ENCODE peak calls at places on chromosomes 7 and 10, in six cellular contexts. Z, U, I, L, W and T are unnamed samples.

GRCh38 chr7:133026210-133026859 is 55.6 kb downstream of the CHCHD3 start:
- DNase-seq in Z (no peak), U (no peak), I (no peak), L (no peak), W (no peak), T (no peak)

GRCh38 chr10:129788211-129788610 is 175.9 kb downstream of the EBF3 start:
- DNase-seq in Z (no peak), U (no peak), I (no peak), L (no peak), W (no peak), T (no peak)

GRCh38 chr10:114544045-114544659 is 113.9 kb downstream of the ABLIM1 start:
- DNase-seq in Z (no peak), U (peak), I (no peak), L (peak), W (no peak), T (no peak)

GRCh38 chr10:128263891-128264688 is 137.9 kb upstream of the MKI67 start:
- DNase-seq in Z (peak), U (peak), I (no peak), L (peak), W (peak), T (peak)

GRCh38 chr10:50625663-50626062 is 1.9 kb upstream of the SGMS1 start:
- DNase-seq in Z (peak), U (no peak), I (no peak), L (no peak), W (no peak), T (no peak)

GRCh38 chr10:82942572-82943091 is 1067.6 kb downstream of the NRG3 start:
- DNase-seq in Z (no peak), U (no peak), I (no peak), L (no peak), W (no peak), T (no peak)

GRCh38 chr10:24691113-24691512 is 32.6 kb downstream of the ARHGAP21 start:
- DNase-seq in Z (no peak), U (no peak), I (no peak), L (no peak), W (no peak), T (no peak)

GRCh38 chr10:103307594-103307993 is 30.7 kb downstream of the INA start:
- DNase-seq in Z (no peak), U (no peak), I (no peak), L (no peak), W (no peak), T (no peak)

GRCh38 chr10:93471110-93471651 is 11.0 kb downstream of the MYOF start:
- DNase-seq in Z (peak), U (no peak), I (no peak), L (peak), W (no peak), T (no peak)

GRCh38 chr10:117543999-117544728 is 1.6 kb downstream of the EMX2 start:
- DNase-seq in Z (peak), U (no peak), I (no peak), L (no peak), W (peak), T (no peak)

GRCh38 chr7:101554584-101555268 is 74.4 kb downstream of the MYL10 start:
- DNase-seq in Z (no peak), U (no peak), I (no peak), L (no peak), W (no peak), T (no peak)

GRCh38 chr10:6204341-6205191 is 1.8 kb downstream of the PFKFB3 start:
- DNase-seq in Z (peak), U (no peak), I (no peak), L (no peak), W (no peak), T (no peak)

GRCh38 chr7:100493476-100494264 is 9.9 kb downstream of the NYAP1 start:
- DNase-seq in Z (peak), U (peak), I (no peak), L (peak), W (no peak), T (no peak)

GRCh38 chr7:124411796-124412195 is 353.8 kb downstream of the GPR37 start:
- DNase-seq in Z (no peak), U (no peak), I (no peak), L (no peak), W (no peak), T (no peak)

GRCh38 chr7:99137418-99138180 is 6.3 kb downstream of the SMURF1 start:
- DNase-seq in Z (peak), U (no peak), I (no peak), L (no peak), W (peak), T (no peak)

GRCh38 chr10:132631348-132631735 is 93.8 kb downstream of the INPP5A start:
- DNase-seq in Z (no peak), U (no peak), I (no peak), L (no peak), W (no peak), T (no peak)

GRCh38 chr7:79118143-79118542 is 335.3 kb downstream of the MAGI2 start:
- DNase-seq in Z (no peak), U (no peak), I (no peak), L (no peak), W (no peak), T (no peak)

GRCh38 chr7:7989133-7989984 is 20.8 kb downstream of the GLCCI1 start:
- DNase-seq in Z (no peak), U (no peak), I (no peak), L (no peak), W (no peak), T (no peak)

GRCh38 chr7:135508853-135509588 is 881 bp downstream of the CNOT4 start:
- DNase-seq in Z (peak), U (no peak), I (no peak), L (peak), W (peak), T (no peak)

GRCh38 chr10:122152544-122152943 is 118.6 kb upstream of the BTBD16 start:
- DNase-seq in Z (no peak), U (no peak), I (no peak), L (no peak), W (no peak), T (no peak)